ENCODE peak calls at places on chromosome 11, in nine cellular contexts. One of them, this sample, is unnamed.

GRCh38 chr11:122732342-122733300 is 77.1 kb downstream of the UBASH3B start:
- DNase-seq in NCI-H1105 treated with DMSO at 0.1 percent for 48 hours: no peak
- DNase-seq in mesenteric fat pad: no peak
- DNase-seq in stomach: no peak
- DNase-seq in left kidney: peak; percentile 41
- DNase-seq in OCI-LY7: no peak
- DNase-seq in lung microvascular endothelial cell: peak; percentile 55
- DNase-seq in WERI-Rb-1: no peak
- DNase-seq in activated T-cell treated with anti-CD3 and anti-CD28 coated beads for 1 hour: no peak
- DNase-seq in this sample: no peak

GRCh38 chr11:117172678-117173421 is 5.7 kb upstream of the SIDT2 start:
- DNase-seq in mesenteric fat pad: no peak
- DNase-seq in left kidney: peak; percentile 83
- DNase-seq in WERI-Rb-1: no peak
- DNase-seq in NCI-H1105 treated with DMSO at 0.1 percent for 48 hours: no peak
- DNase-seq in activated T-cell treated with anti-CD3 and anti-CD28 coated beads for 1 hour: no peak
- DNase-seq in lung microvascular endothelial cell: peak; percentile 81
- DNase-seq in stomach: peak; percentile 24
- DNase-seq in OCI-LY7: no peak
- DNase-seq in this sample: no peak

GRCh38 chr11:68841718-68842426 is at the start of gene CPT1A:
- DNase-seq in left kidney: peak; percentile 88
- DNase-seq in activated T-cell treated with anti-CD3 and anti-CD28 coated beads for 1 hour: peak; percentile 56
- DNase-seq in stomach: peak; percentile 86
- DNase-seq in NCI-H1105 treated with DMSO at 0.1 percent for 48 hours: peak; percentile 45
- DNase-seq in mesenteric fat pad: peak; percentile 95
- DNase-seq in lung microvascular endothelial cell: peak; percentile 83
- DNase-seq in OCI-LY7: peak; percentile 69
- DNase-seq in WERI-Rb-1: no peak
- DNase-seq in this sample: no peak

GRCh38 chr11:110856993-110857812 is 145.0 kb upstream of the ARHGAP20 start:
- DNase-seq in left kidney: no peak
- DNase-seq in OCI-LY7: no peak
- DNase-seq in NCI-H1105 treated with DMSO at 0.1 percent for 48 hours: no peak
- DNase-seq in stomach: no peak
- DNase-seq in activated T-cell treated with anti-CD3 and anti-CD28 coated beads for 1 hour: no peak
- DNase-seq in mesenteric fat pad: no peak
- DNase-seq in WERI-Rb-1: no peak
- DNase-seq in lung microvascular endothelial cell: no peak
- DNase-seq in this sample: no peak

GRCh38 chr11:11230802-11231562 is 122.1 kb downstream of the CSNK2A3 start:
- DNase-seq in mesenteric fat pad: no peak
- DNase-seq in WERI-Rb-1: peak; percentile 44
- DNase-seq in lung microvascular endothelial cell: peak; percentile 16
- DNase-seq in left kidney: peak; percentile 46
- DNase-seq in activated T-cell treated with anti-CD3 and anti-CD28 coated beads for 1 hour: no peak
- DNase-seq in stomach: no peak
- DNase-seq in NCI-H1105 treated with DMSO at 0.1 percent for 48 hours: peak; percentile 2
- DNase-seq in OCI-LY7: peak; percentile 61
- DNase-seq in this sample: no peak

GRCh38 chr11:6505577-6506240 is 8.6 kb downstream of the DNHD1 start:
- DNase-seq in stomach: no peak
- DNase-seq in WERI-Rb-1: peak; percentile 24
- DNase-seq in OCI-LY7: peak; percentile 65
- DNase-seq in NCI-H1105 treated with DMSO at 0.1 percent for 48 hours: peak; percentile 69
- DNase-seq in activated T-cell treated with anti-CD3 and anti-CD28 coated beads for 1 hour: no peak
- DNase-seq in lung microvascular endothelial cell: peak; percentile 79
- DNase-seq in mesenteric fat pad: no peak
- DNase-seq in left kidney: peak; percentile 80
- DNase-seq in this sample: no peak

GRCh38 chr11:74069146-74070046 is 60.5 kb upstream of the UCP3 start:
- DNase-seq in left kidney: no peak
- DNase-seq in mesenteric fat pad: no peak
- DNase-seq in stomach: peak; percentile 34
- DNase-seq in lung microvascular endothelial cell: no peak
- DNase-seq in NCI-H1105 treated with DMSO at 0.1 percent for 48 hours: no peak
- DNase-seq in WERI-Rb-1: no peak
- DNase-seq in activated T-cell treated with anti-CD3 and anti-CD28 coated beads for 1 hour: no peak
- DNase-seq in OCI-LY7: no peak
- DNase-seq in this sample: no peak

GRCh38 chr11:113373306-113373705 is 14.3 kb upstream of the ANKK1 start:
- DNase-seq in WERI-Rb-1: no peak
- DNase-seq in left kidney: no peak
- DNase-seq in mesenteric fat pad: no peak
- DNase-seq in stomach: no peak
- DNase-seq in NCI-H1105 treated with DMSO at 0.1 percent for 48 hours: no peak
- DNase-seq in activated T-cell treated with anti-CD3 and anti-CD28 coated beads for 1 hour: no peak
- DNase-seq in lung microvascular endothelial cell: no peak
- DNase-seq in OCI-LY7: no peak
- DNase-seq in this sample: no peak

GRCh38 chr11:117570701-117571100 is 226.3 kb downstream of the DSCAML1 start:
- DNase-seq in left kidney: no peak
- DNase-seq in OCI-LY7: no peak
- DNase-seq in lung microvascular endothelial cell: no peak
- DNase-seq in activated T-cell treated with anti-CD3 and anti-CD28 coated beads for 1 hour: no peak
- DNase-seq in mesenteric fat pad: no peak
- DNase-seq in NCI-H1105 treated with DMSO at 0.1 percent for 48 hours: peak; percentile 16
- DNase-seq in stomach: no peak
- DNase-seq in WERI-Rb-1: no peak
- DNase-seq in this sample: peak; percentile 28

GRCh38 chr11:17745032-17745772 is 10.6 kb downstream of the KCNC1 start:
- DNase-seq in OCI-LY7: no peak
- DNase-seq in mesenteric fat pad: no peak
- DNase-seq in NCI-H1105 treated with DMSO at 0.1 percent for 48 hours: no peak
- DNase-seq in left kidney: no peak
- DNase-seq in WERI-Rb-1: no peak
- DNase-seq in stomach: no peak
- DNase-seq in activated T-cell treated with anti-CD3 and anti-CD28 coated beads for 1 hour: no peak
- DNase-seq in lung microvascular endothelial cell: no peak
- DNase-seq in this sample: no peak

GRCh38 chr11:116605543-116605942 is 167.2 kb downstream of the BUD13 start:
- DNase-seq in stomach: peak; percentile 30
- DNase-seq in lung microvascular endothelial cell: peak; percentile 66
- DNase-seq in WERI-Rb-1: peak; percentile 72
- DNase-seq in left kidney: peak; percentile 94
- DNase-seq in mesenteric fat pad: no peak
- DNase-seq in NCI-H1105 treated with DMSO at 0.1 percent for 48 hours: no peak
- DNase-seq in OCI-LY7: peak; percentile 56
- DNase-seq in activated T-cell treated with anti-CD3 and anti-CD28 coated beads for 1 hour: no peak
- DNase-seq in this sample: peak; percentile 8

GRCh38 chr11:65764434-65764833 is 16.3 kb downstream of the AP5B1 start:
- DNase-seq in OCI-LY7: no peak
- DNase-seq in left kidney: peak; percentile 76
- DNase-seq in stomach: no peak
- DNase-seq in mesenteric fat pad: no peak
- DNase-seq in NCI-H1105 treated with DMSO at 0.1 percent for 48 hours: no peak
- DNase-seq in activated T-cell treated with anti-CD3 and anti-CD28 coated beads for 1 hour: no peak
- DNase-seq in WERI-Rb-1: no peak
- DNase-seq in lung microvascular endothelial cell: no peak
- DNase-seq in this sample: no peak

GRCh38 chr11:68150029-68150428 is 28.8 kb upstream of the CHKA start:
- DNase-seq in mesenteric fat pad: no peak
- DNase-seq in OCI-LY7: no peak
- DNase-seq in NCI-H1105 treated with DMSO at 0.1 percent for 48 hours: no peak
- DNase-seq in lung microvascular endothelial cell: peak; percentile 22
- DNase-seq in stomach: peak; percentile 87
- DNase-seq in left kidney: no peak
- DNase-seq in WERI-Rb-1: no peak
- DNase-seq in activated T-cell treated with anti-CD3 and anti-CD28 coated beads for 1 hour: no peak
- DNase-seq in this sample: no peak

GRCh38 chr11:11207428-11207827 is 145.6 kb downstream of the CSNK2A3 start:
- DNase-seq in mesenteric fat pad: no peak
- DNase-seq in activated T-cell treated with anti-CD3 and anti-CD28 coated beads for 1 hour: no peak
- DNase-seq in lung microvascular endothelial cell: no peak
- DNase-seq in NCI-H1105 treated with DMSO at 0.1 percent for 48 hours: no peak
- DNase-seq in stomach: no peak
- DNase-seq in WERI-Rb-1: no peak
- DNase-seq in OCI-LY7: no peak
- DNase-seq in left kidney: no peak
- DNase-seq in this sample: no peak

GRCh38 chr11:57530215-57530595 is 349 bp downstream of the TIMM10 start:
- DNase-seq in lung microvascular endothelial cell: no peak
- DNase-seq in activated T-cell treated with anti-CD3 and anti-CD28 coated beads for 1 hour: peak; percentile 8
- DNase-seq in stomach: no peak
- DNase-seq in WERI-Rb-1: no peak
- DNase-seq in OCI-LY7: peak; percentile 25
- DNase-seq in NCI-H1105 treated with DMSO at 0.1 percent for 48 hours: no peak
- DNase-seq in mesenteric fat pad: no peak
- DNase-seq in left kidney: no peak
- DNase-seq in this sample: no peak

GRCh38 chr11:19259487-19260345 is 19.0 kb upstream of the E2F8 start:
- DNase-seq in lung microvascular endothelial cell: peak; percentile 70
- DNase-seq in stomach: peak; percentile 80
- DNase-seq in left kidney: peak; percentile 69
- DNase-seq in mesenteric fat pad: no peak
- DNase-seq in WERI-Rb-1: peak; percentile 53
- DNase-seq in OCI-LY7: peak; percentile 70
- DNase-seq in NCI-H1105 treated with DMSO at 0.1 percent for 48 hours: peak; percentile 54
- DNase-seq in activated T-cell treated with anti-CD3 and anti-CD28 coated beads for 1 hour: peak; percentile 48
- DNase-seq in this sample: no peak

GRCh38 chr11:78149646-78150045 is 10.2 kb upstream of the ALG8 start:
- DNase-seq in WERI-Rb-1: no peak
- DNase-seq in left kidney: no peak
- DNase-seq in OCI-LY7: no peak
- DNase-seq in NCI-H1105 treated with DMSO at 0.1 percent for 48 hours: no peak
- DNase-seq in activated T-cell treated with anti-CD3 and anti-CD28 coated beads for 1 hour: no peak
- DNase-seq in lung microvascular endothelial cell: peak; percentile 24
- DNase-seq in stomach: no peak
- DNase-seq in mesenteric fat pad: no peak
- DNase-seq in this sample: peak; percentile 14

GRCh38 chr11:67493548-67494370 is 10.9 kb downstream of the AIP start:
- DNase-seq in WERI-Rb-1: no peak
- DNase-seq in mesenteric fat pad: no peak
- DNase-seq in lung microvascular endothelial cell: no peak
- DNase-seq in stomach: no peak
- DNase-seq in activated T-cell treated with anti-CD3 and anti-CD28 coated beads for 1 hour: no peak
- DNase-seq in NCI-H1105 treated with DMSO at 0.1 percent for 48 hours: no peak
- DNase-seq in OCI-LY7: no peak
- DNase-seq in left kidney: no peak
- DNase-seq in this sample: no peak

GRCh38 chr11:68974421-68975194 is 6.2 kb downstream of the MRGPRD start:
- DNase-seq in stomach: no peak
- DNase-seq in OCI-LY7: peak; percentile 57
- DNase-seq in left kidney: no peak
- DNase-seq in lung microvascular endothelial cell: peak; percentile 49
- DNase-seq in NCI-H1105 treated with DMSO at 0.1 percent for 48 hours: no peak
- DNase-seq in mesenteric fat pad: peak; percentile 75
- DNase-seq in WERI-Rb-1: no peak
- DNase-seq in activated T-cell treated with anti-CD3 and anti-CD28 coated beads for 1 hour: no peak
- DNase-seq in this sample: no peak

GRCh38 chr11:598005-598680 is 17.6 kb downstream of the IRF7 start:
- DNase-seq in OCI-LY7: no peak
- DNase-seq in activated T-cell treated with anti-CD3 and anti-CD28 coated beads for 1 hour: no peak
- DNase-seq in left kidney: no peak
- DNase-seq in mesenteric fat pad: no peak
- DNase-seq in NCI-H1105 treated with DMSO at 0.1 percent for 48 hours: no peak
- DNase-seq in stomach: no peak
- DNase-seq in lung microvascular endothelial cell: no peak
- DNase-seq in WERI-Rb-1: no peak
- DNase-seq in this sample: no peak

GRCh38 chr11:72226701-72227100 is 2.1 kb downstream of the INPPL1 start:
- DNase-seq in lung microvascular endothelial cell: no peak
- DNase-seq in stomach: peak; percentile 10
- DNase-seq in mesenteric fat pad: peak; percentile 49
- DNase-seq in WERI-Rb-1: no peak
- DNase-seq in NCI-H1105 treated with DMSO at 0.1 percent for 48 hours: peak; percentile 68
- DNase-seq in left kidney: no peak
- DNase-seq in activated T-cell treated with anti-CD3 and anti-CD28 coated beads for 1 hour: no peak
- DNase-seq in OCI-LY7: no peak
- DNase-seq in this sample: no peak

GRCh38 chr11:94835571-94835970 is 67.4 kb downstream of the AMOTL1 start:
- DNase-seq in NCI-H1105 treated with DMSO at 0.1 percent for 48 hours: no peak
- DNase-seq in WERI-Rb-1: no peak
- DNase-seq in stomach: no peak
- DNase-seq in activated T-cell treated with anti-CD3 and anti-CD28 coated beads for 1 hour: no peak
- DNase-seq in left kidney: no peak
- DNase-seq in lung microvascular endothelial cell: no peak
- DNase-seq in mesenteric fat pad: no peak
- DNase-seq in OCI-LY7: no peak
- DNase-seq in this sample: no peak

GRCh38 chr11:38300570-38300969 is 1702.5 kb upstream of the RAG2 start:
- DNase-seq in mesenteric fat pad: no peak
- DNase-seq in left kidney: no peak
- DNase-seq in activated T-cell treated with anti-CD3 and anti-CD28 coated beads for 1 hour: no peak
- DNase-seq in lung microvascular endothelial cell: no peak
- DNase-seq in NCI-H1105 treated with DMSO at 0.1 percent for 48 hours: no peak
- DNase-seq in stomach: no peak
- DNase-seq in OCI-LY7: no peak
- DNase-seq in WERI-Rb-1: no peak
- DNase-seq in this sample: no peak

GRCh38 chr11:13210424-13210823 is 67.2 kb upstream of the BMAL1 start:
- DNase-seq in stomach: peak; percentile 73
- DNase-seq in left kidney: peak; percentile 88
- DNase-seq in lung microvascular endothelial cell: peak; percentile 81
- DNase-seq in mesenteric fat pad: no peak
- DNase-seq in activated T-cell treated with anti-CD3 and anti-CD28 coated beads for 1 hour: no peak
- DNase-seq in OCI-LY7: no peak
- DNase-seq in WERI-Rb-1: peak; percentile 69
- DNase-seq in NCI-H1105 treated with DMSO at 0.1 percent for 48 hours: peak; percentile 76
- DNase-seq in this sample: no peak

GRCh38 chr11:108647701-108648527 is 17.0 kb upstream of the DDX10 start:
- DNase-seq in lung microvascular endothelial cell: peak; percentile 87
- DNase-seq in stomach: peak; percentile 67
- DNase-seq in mesenteric fat pad: no peak
- DNase-seq in OCI-LY7: peak; percentile 67
- DNase-seq in NCI-H1105 treated with DMSO at 0.1 percent for 48 hours: peak; percentile 72
- DNase-seq in activated T-cell treated with anti-CD3 and anti-CD28 coated beads for 1 hour: peak; percentile 45
- DNase-seq in WERI-Rb-1: peak; percentile 79
- DNase-seq in left kidney: peak; percentile 89
- DNase-seq in this sample: peak; percentile 88

GRCh38 chr11:8067929-8068575 is 13.0 kb upstream of the TUB start:
- DNase-seq in WERI-Rb-1: no peak
- DNase-seq in OCI-LY7: no peak
- DNase-seq in stomach: peak; percentile 21
- DNase-seq in left kidney: peak; percentile 36
- DNase-seq in lung microvascular endothelial cell: peak; percentile 40
- DNase-seq in NCI-H1105 treated with DMSO at 0.1 percent for 48 hours: no peak
- DNase-seq in mesenteric fat pad: peak; percentile 83
- DNase-seq in activated T-cell treated with anti-CD3 and anti-CD28 coated beads for 1 hour: no peak
- DNase-seq in this sample: no peak

GRCh38 chr11:118897721-118898310 is 14.1 kb downstream of the CXCR5 start:
- DNase-seq in lung microvascular endothelial cell: no peak
- DNase-seq in left kidney: no peak
- DNase-seq in mesenteric fat pad: no peak
- DNase-seq in NCI-H1105 treated with DMSO at 0.1 percent for 48 hours: peak; percentile 46
- DNase-seq in activated T-cell treated with anti-CD3 and anti-CD28 coated beads for 1 hour: no peak
- DNase-seq in WERI-Rb-1: no peak
- DNase-seq in OCI-LY7: no peak
- DNase-seq in stomach: no peak
- DNase-seq in this sample: no peak

GRCh38 chr11:129354688-129355087 is 21.0 kb upstream of the BARX2 start:
- DNase-seq in mesenteric fat pad: no peak
- DNase-seq in NCI-H1105 treated with DMSO at 0.1 percent for 48 hours: no peak
- DNase-seq in WERI-Rb-1: no peak
- DNase-seq in left kidney: no peak
- DNase-seq in lung microvascular endothelial cell: no peak
- DNase-seq in activated T-cell treated with anti-CD3 and anti-CD28 coated beads for 1 hour: no peak
- DNase-seq in stomach: no peak
- DNase-seq in OCI-LY7: no peak
- DNase-seq in this sample: no peak

GRCh38 chr11:73334244-73335203 is 26.4 kb downstream of the ARHGEF17 start:
- DNase-seq in left kidney: peak; percentile 71
- DNase-seq in WERI-Rb-1: no peak
- DNase-seq in OCI-LY7: peak; percentile 36
- DNase-seq in activated T-cell treated with anti-CD3 and anti-CD28 coated beads for 1 hour: no peak
- DNase-seq in lung microvascular endothelial cell: peak; percentile 91
- DNase-seq in stomach: peak; percentile 65
- DNase-seq in mesenteric fat pad: no peak
- DNase-seq in NCI-H1105 treated with DMSO at 0.1 percent for 48 hours: no peak
- DNase-seq in this sample: peak; percentile 45

GRCh38 chr11:30568933-30569332 is 17.2 kb downstream of the MPPED2 start:
- DNase-seq in mesenteric fat pad: no peak
- DNase-seq in lung microvascular endothelial cell: no peak
- DNase-seq in left kidney: peak; percentile 85
- DNase-seq in OCI-LY7: no peak
- DNase-seq in WERI-Rb-1: no peak
- DNase-seq in activated T-cell treated with anti-CD3 and anti-CD28 coated beads for 1 hour: no peak
- DNase-seq in stomach: no peak
- DNase-seq in NCI-H1105 treated with DMSO at 0.1 percent for 48 hours: no peak
- DNase-seq in this sample: no peak

GRCh38 chr11:9260182-9261146 is 4.7 kb downstream of the DENND5A start:
- DNase-seq in left kidney: peak; percentile 16
- DNase-seq in stomach: peak; percentile 17
- DNase-seq in activated T-cell treated with anti-CD3 and anti-CD28 coated beads for 1 hour: no peak
- DNase-seq in lung microvascular endothelial cell: peak; percentile 40
- DNase-seq in NCI-H1105 treated with DMSO at 0.1 percent for 48 hours: no peak
- DNase-seq in WERI-Rb-1: no peak
- DNase-seq in mesenteric fat pad: no peak
- DNase-seq in OCI-LY7: peak; percentile 60
- DNase-seq in this sample: no peak

This sample was measured in substantia nigra.